ENCODE peak calls at places on chromosomes 6 and 20, in seven cellular contexts. V is GM23338; N is CD4-positive, CD25-positive, alpha-beta regulatory T cell; P is Daoy; Y is left cardiac atrium; A is heart right ventricle; H is left ventricle myocardium superior. E is an unnamed sample.

GRCh38 chr6:10603265-10603664 is 82.1 kb downstream of the GCNT2 start:
- DNase-seq in H (no peak), Y (no peak), V (no peak), N (no peak), A (no peak), P (no peak), E (no peak)

GRCh38 chr20:63363013-63363957 is 2.1 kb upstream of the CHRNA4 start:
- DNase-seq in P (no peak), V (no peak), H (peak), A (no peak), Y (no peak), N (no peak), E (no peak)

GRCh38 chr6:54217018-54217417 is 91.2 kb upstream of the TINAG start:
- DNase-seq in N (no peak), Y (no peak), V (no peak), H (no peak), A (no peak), P (peak), E (no peak)

GRCh38 chr6:32967151-32968091 is 973 bp upstream of the BRD2 start:
- DNase-seq in Y (no peak), V (peak), A (peak), H (no peak), N (peak), P (peak), E (no peak)

GRCh38 chr20:39547546-39548410 is 585.6 kb downstream of the DHX35 start:
- DNase-seq in N (no peak), A (no peak), Y (no peak), H (no peak), P (no peak), V (peak), E (no peak)

GRCh38 chr6:36355819-36356218 is 19.1 kb upstream of the BNIP5 start:
- DNase-seq in H (no peak), Y (no peak), P (no peak), V (no peak), N (no peak), A (no peak), E (no peak)

GRCh38 chr6:24902782-24903181 is 33.0 kb downstream of the RIPOR2 start:
- DNase-seq in Y (no peak), P (peak), N (no peak), V (no peak), A (no peak), H (no peak), E (no peak)

GRCh38 chr6:36133912-36134311 is 3.6 kb downstream of the MAPK13 start:
- DNase-seq in V (no peak), N (no peak), H (no peak), P (no peak), A (no peak), Y (no peak), E (no peak)

GRCh38 chr6:67748521-67748920 is 886.6 kb upstream of the ADGRB3 start:
- DNase-seq in V (no peak), A (no peak), P (no peak), H (no peak), N (no peak), Y (no peak), E (no peak)

GRCh38 chr6:15331629-15332241 is 85.9 kb downstream of the JARID2 start:
- DNase-seq in V (no peak), Y (no peak), P (no peak), N (no peak), A (no peak), H (no peak), E (no peak)

GRCh38 chr6:112398686-112399085 is 51.6 kb downstream of the RFPL4B start:
- DNase-seq in V (no peak), P (no peak), A (no peak), N (no peak), Y (no peak), H (no peak), E (no peak)